ENCODE peak calls at places on chromosome 5, in six cellular contexts. One of them, this sample, is unnamed.

GRCh38 chr5:108193021-108193795 is 188.7 kb downstream of the FBXL17 start:
- DNase-seq in activated naive CD8-positive, alpha-beta T cell treated with anti-CD3 and anti-CD28 coated beads, Interleukin-2, amount 50 U/mL, for 16 hours: no peak
- DNase-seq in GM06990: no peak
- DNase-seq in GM13977: no peak
- DNase-seq in body of pancreas: no peak
- DNase-seq in fibroblast of the aortic adventitia: peak; percentile 85
- DNase-seq in this sample: peak; percentile 82

GRCh38 chr5:145830594-145830993 is 4.5 kb downstream of the PRELID2 start:
- DNase-seq in GM13977: no peak
- DNase-seq in fibroblast of the aortic adventitia: peak; percentile 88
- DNase-seq in body of pancreas: no peak
- DNase-seq in GM06990: no peak
- DNase-seq in activated naive CD8-positive, alpha-beta T cell treated with anti-CD3 and anti-CD28 coated beads, Interleukin-2, amount 50 U/mL, for 16 hours: no peak
- DNase-seq in this sample: peak; percentile 50

GRCh38 chr5:58401701-58402100 is 58.2 kb downstream of the PLK2 start:
- DNase-seq in body of pancreas: peak; percentile 11
- DNase-seq in GM13977: no peak
- DNase-seq in activated naive CD8-positive, alpha-beta T cell treated with anti-CD3 and anti-CD28 coated beads, Interleukin-2, amount 50 U/mL, for 16 hours: no peak
- DNase-seq in GM06990: no peak
- DNase-seq in fibroblast of the aortic adventitia: no peak
- DNase-seq in this sample: no peak

GRCh38 chr5:170161069-170161468 is 55.4 kb downstream of the FOXI1 start:
- DNase-seq in activated naive CD8-positive, alpha-beta T cell treated with anti-CD3 and anti-CD28 coated beads, Interleukin-2, amount 50 U/mL, for 16 hours: no peak
- DNase-seq in fibroblast of the aortic adventitia: peak; percentile 10
- DNase-seq in body of pancreas: no peak
- DNase-seq in GM06990: no peak
- DNase-seq in GM13977: no peak
- DNase-seq in this sample: no peak

GRCh38 chr5:850511-851006 is at the start of gene ZDHHC11:
- DNase-seq in GM13977: no peak
- DNase-seq in fibroblast of the aortic adventitia: no peak
- DNase-seq in GM06990: no peak
- DNase-seq in body of pancreas: peak; percentile 12
- DNase-seq in activated naive CD8-positive, alpha-beta T cell treated with anti-CD3 and anti-CD28 coated beads, Interleukin-2, amount 50 U/mL, for 16 hours: no peak
- DNase-seq in this sample: no peak

GRCh38 chr5:6551287-6551954 is 81.4 kb downstream of the NSUN2 start:
- DNase-seq in GM06990: no peak
- DNase-seq in activated naive CD8-positive, alpha-beta T cell treated with anti-CD3 and anti-CD28 coated beads, Interleukin-2, amount 50 U/mL, for 16 hours: no peak
- DNase-seq in GM13977: no peak
- DNase-seq in body of pancreas: no peak
- DNase-seq in fibroblast of the aortic adventitia: peak; percentile 32
- DNase-seq in this sample: peak; percentile 48

GRCh38 chr5:132013006-132013689 is 1.7 kb upstream of the ACSL6 start:
- DNase-seq in GM06990: no peak
- DNase-seq in fibroblast of the aortic adventitia: no peak
- DNase-seq in activated naive CD8-positive, alpha-beta T cell treated with anti-CD3 and anti-CD28 coated beads, Interleukin-2, amount 50 U/mL, for 16 hours: no peak
- DNase-seq in body of pancreas: no peak
- DNase-seq in GM13977: no peak
- DNase-seq in this sample: no peak

GRCh38 chr5:136674178-136674577 is 308.8 kb upstream of the TRPC7 start:
- DNase-seq in GM06990: no peak
- DNase-seq in fibroblast of the aortic adventitia: no peak
- DNase-seq in GM13977: no peak
- DNase-seq in activated naive CD8-positive, alpha-beta T cell treated with anti-CD3 and anti-CD28 coated beads, Interleukin-2, amount 50 U/mL, for 16 hours: no peak
- DNase-seq in body of pancreas: no peak
- DNase-seq in this sample: no peak

GRCh38 chr5:82694886-82695285 is 382.3 kb downstream of the TMEM167A start:
- DNase-seq in GM13977: no peak
- DNase-seq in fibroblast of the aortic adventitia: peak; percentile 1
- DNase-seq in GM06990: no peak
- DNase-seq in body of pancreas: no peak
- DNase-seq in activated naive CD8-positive, alpha-beta T cell treated with anti-CD3 and anti-CD28 coated beads, Interleukin-2, amount 50 U/mL, for 16 hours: no peak
- DNase-seq in this sample: no peak

GRCh38 chr5:118553662-118554061 is 434.7 kb downstream of the DTWD2 start:
- DNase-seq in GM13977: no peak
- DNase-seq in GM06990: no peak
- DNase-seq in activated naive CD8-positive, alpha-beta T cell treated with anti-CD3 and anti-CD28 coated beads, Interleukin-2, amount 50 U/mL, for 16 hours: no peak
- DNase-seq in fibroblast of the aortic adventitia: peak; percentile 79
- DNase-seq in body of pancreas: no peak
- DNase-seq in this sample: peak; percentile 90